ENCODE peak calls at places on chromosomes 6 and 20, in eight cellular contexts. J, O, Q, I, P, E, Z and R are unnamed samples.

GRCh38 chr6:15429146-15430110 is 183.6 kb downstream of the JARID2 start:
- DNase-seq in J (no peak), I (peak), O (peak), P (peak), E (peak), Z (no peak), Q (no peak), R (peak)

GRCh38 chr20:49399329-49399728 is 83.1 kb downstream of the KCNB1 start:
- DNase-seq in P (no peak), Q (no peak), O (peak), I (peak), Z (no peak), E (peak), J (no peak), R (no peak)

GRCh38 chr20:20366896-20367680 is 816 bp upstream of the INSM1 start:
- DNase-seq in Z (no peak), P (no peak), I (no peak), O (no peak), E (no peak), Q (no peak), J (no peak), R (no peak)

GRCh38 chr20:288956-289692 is 1.4 kb downstream of the C20orf96 start:
- DNase-seq in E (no peak), I (no peak), Q (peak), O (no peak), Z (no peak), P (no peak), J (no peak), R (no peak)

GRCh38 chr6:11522819-11523218 is 14.7 kb upstream of the TMEM170B start:
- DNase-seq in E (no peak), P (no peak), O (peak), J (no peak), Q (no peak), I (no peak), Z (no peak), R (no peak)

GRCh38 chr20:47432251-47433210 is 69.2 kb upstream of the NCOA3 start:
- DNase-seq in P (no peak), Z (peak), O (no peak), I (peak), E (no peak), Q (no peak), J (no peak), R (no peak)

GRCh38 chr6:109296305-109296915 is 85.9 kb downstream of the CD164 start:
- DNase-seq in O (no peak), P (no peak), I (no peak), E (no peak), Q (no peak), Z (no peak), J (no peak), R (no peak)

GRCh38 chr20:51326241-51326819 is 216.2 kb downstream of the NFATC2 start:
- DNase-seq in E (peak), P (no peak), J (no peak), O (peak), I (peak), Z (no peak), Q (no peak), R (no peak)

GRCh38 chr6:154292855-154293519 is 63.6 kb downstream of the IPCEF1 start:
- DNase-seq in I (peak), O (peak), J (no peak), E (peak), Z (no peak), P (peak), Q (no peak), R (no peak)

GRCh38 chr20:63205896-63206295 is 10.0 kb downstream of the YTHDF1 start:
- DNase-seq in O (no peak), Q (no peak), P (no peak), I (no peak), Z (no peak), J (no peak), E (no peak), R (no peak)

GRCh38 chr20:18727032-18727508 is 86.5 kb upstream of the SCP2D1 start:
- DNase-seq in I (no peak), P (no peak), Q (peak), Z (no peak), J (no peak), E (no peak), O (no peak), R (no peak)

GRCh38 chr6:156995502-156995901 is 218.3 kb downstream of the ARID1B start:
- DNase-seq in Q (no peak), P (no peak), Z (no peak), I (no peak), O (no peak), J (no peak), E (no peak), R (no peak)

GRCh38 chr6:35411066-35411465 is 41.1 kb upstream of the FANCE start:
- DNase-seq in Z (no peak), I (no peak), J (no peak), E (no peak), O (no peak), P (no peak), Q (no peak), R (no peak)

GRCh38 chr6:18091382-18091781 is 31.1 kb downstream of the NHLRC1 start:
- DNase-seq in Q (no peak), Z (no peak), J (no peak), P (no peak), E (no peak), I (no peak), O (no peak), R (no peak)

GRCh38 chr6:138601128-138601527 is 101.8 kb upstream of the NHSL1 start:
- DNase-seq in I (peak), Z (no peak), J (no peak), P (peak), O (peak), E (no peak), Q (no peak), R (no peak)

GRCh38 chr6:154543638-154544037 is 33.2 kb upstream of the CNKSR3 start:
- DNase-seq in Z (no peak), I (peak), E (no peak), Q (no peak), P (peak), O (peak), J (no peak), R (no peak)

GRCh38 chr20:6142348-6142993 is 19.6 kb upstream of the FERMT1 start:
- DNase-seq in E (peak), Q (peak), P (peak), O (peak), Z (no peak), J (no peak), I (peak), R (peak)

GRCh38 chr6:21138359-21139094 is 455.0 kb upstream of the SOX4 start:
- DNase-seq in E (peak), I (no peak), O (peak), Z (no peak), P (peak), Q (no peak), J (no peak), R (peak)

GRCh38 chr20:13856356-13856755 is 71.5 kb downstream of the NDUFAF5 start:
- DNase-seq in E (no peak), J (no peak), O (no peak), Z (no peak), P (no peak), Q (no peak), I (no peak), R (no peak)

GRCh38 chr6:158629376-158630221 is 14.9 kb downstream of the DYNLT1 start:
- DNase-seq in J (no peak), Q (peak), P (no peak), Z (peak), I (no peak), E (no peak), O (no peak), R (no peak)

GRCh38 chr6:84764332-84765049 is at the start of gene TBX18:
- DNase-seq in E (peak), I (peak), Q (peak), Z (peak), J (peak), P (peak), O (peak), R (peak)

GRCh38 chr20:61649105-61649878 is 397.2 kb downstream of the CDH4 start:
- DNase-seq in Q (no peak), P (no peak), O (no peak), I (no peak), J (peak), E (no peak), Z (peak), R (no peak)

GRCh38 chr6:44787254-44787844 is 399.8 kb downstream of the CDC5L start:
- DNase-seq in J (no peak), P (no peak), I (no peak), E (no peak), O (no peak), Q (no peak), Z (no peak), R (no peak)

GRCh38 chr6:79385893-79386292 is 151.3 kb downstream of the LCA5 start:
- DNase-seq in Q (no peak), I (peak), Z (no peak), E (no peak), P (peak), O (peak), J (no peak), R (peak)

GRCh38 chr6:158409451-158409850 is 97.2 kb downstream of the TULP4 start:
- DNase-seq in P (peak), O (peak), E (peak), Z (no peak), Q (no peak), J (no peak), I (peak), R (no peak)

DNA sequence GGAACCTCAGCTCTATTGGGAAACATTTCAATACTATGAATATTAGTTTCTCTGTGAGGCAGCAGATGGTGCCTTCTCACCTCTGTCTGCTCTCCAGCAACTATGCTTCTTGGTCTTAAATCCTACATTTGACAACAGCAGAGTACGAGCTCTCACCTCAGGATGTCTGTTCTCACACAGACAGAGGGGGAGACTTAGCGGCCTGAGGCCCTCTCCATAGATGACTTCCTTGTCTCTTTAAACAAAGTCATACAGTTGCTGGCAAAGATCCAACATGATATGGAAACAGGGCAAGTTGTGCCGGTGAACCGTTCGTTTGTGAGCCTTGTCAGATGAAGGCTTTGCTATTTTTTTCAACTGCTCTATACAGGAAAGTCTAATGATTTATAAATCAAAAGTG is 43.7 kb upstream of the GABRR1 start:
- DNase-seq in P (no peak), Z (no peak), E (no peak), Q (no peak), I (no peak), J (no peak), O (no peak), R (no peak)
- H3K4me3 ChIP-seq in P (no peak), Z (no peak), E (no peak), Q (no peak), I (no peak), J (no peak), O (no peak), R (no peak)

DNA sequence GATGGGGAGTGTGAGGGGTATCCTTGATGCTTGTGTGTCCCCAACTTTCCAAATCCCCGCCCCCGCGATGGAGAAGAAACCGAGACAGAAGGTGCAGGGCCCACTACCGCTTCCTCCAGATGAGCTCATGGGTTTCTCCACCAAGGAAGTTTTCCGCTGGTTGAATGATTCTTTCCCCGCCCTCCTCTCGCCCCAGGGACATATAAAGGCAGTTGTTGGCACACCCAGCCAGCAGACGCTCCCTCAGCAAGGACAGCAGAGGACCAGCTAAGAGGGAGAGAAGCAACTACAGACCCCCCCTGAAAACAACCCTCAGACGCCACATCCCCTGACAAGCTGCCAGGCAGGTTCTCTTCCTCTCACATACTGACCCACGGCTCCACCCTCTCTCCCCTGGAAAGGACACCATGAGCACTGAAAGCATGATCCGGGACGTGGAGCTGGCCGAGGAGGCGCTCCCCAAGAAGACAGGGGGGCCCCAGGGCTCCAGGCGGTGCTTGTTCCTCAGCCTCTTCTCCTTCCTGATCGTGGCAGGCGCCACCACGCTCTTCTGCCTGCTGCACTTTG is at the start of gene TNF:
- DNase-seq in Z (peak), P (no peak), Q (no peak), I (no peak), O (no peak), J (peak), E (no peak), R (no peak)
- TF ChIP-seq CTCF in Z (no peak), P (no peak), Q (no peak), I (no peak), O (no peak), J (no peak), E (no peak), R (no peak)

GRCh38 chr6:37756141-37756540 is 58.5 kb upstream of the MDGA1 start:
- DNase-seq in Z (no peak), Q (no peak), O (no peak), E (no peak), J (no peak), P (no peak), I (no peak), R (no peak)
- H3K4me3 ChIP-seq in Z (no peak), Q (no peak), O (no peak), E (no peak), J (no peak), P (no peak), I (no peak), R (no peak)

GRCh38 chr6:164417537-164417936 is 891.9 kb downstream of the C6orf118 start:
- DNase-seq in Z (no peak), Q (no peak), E (no peak), I (no peak), J (no peak), O (no peak), P (no peak), R (no peak)
- TF ChIP-seq CTCF in Z (no peak), Q (no peak), E (no peak), I (no peak), J (peak), O (peak), P (no peak), R (no peak)

DNA sequence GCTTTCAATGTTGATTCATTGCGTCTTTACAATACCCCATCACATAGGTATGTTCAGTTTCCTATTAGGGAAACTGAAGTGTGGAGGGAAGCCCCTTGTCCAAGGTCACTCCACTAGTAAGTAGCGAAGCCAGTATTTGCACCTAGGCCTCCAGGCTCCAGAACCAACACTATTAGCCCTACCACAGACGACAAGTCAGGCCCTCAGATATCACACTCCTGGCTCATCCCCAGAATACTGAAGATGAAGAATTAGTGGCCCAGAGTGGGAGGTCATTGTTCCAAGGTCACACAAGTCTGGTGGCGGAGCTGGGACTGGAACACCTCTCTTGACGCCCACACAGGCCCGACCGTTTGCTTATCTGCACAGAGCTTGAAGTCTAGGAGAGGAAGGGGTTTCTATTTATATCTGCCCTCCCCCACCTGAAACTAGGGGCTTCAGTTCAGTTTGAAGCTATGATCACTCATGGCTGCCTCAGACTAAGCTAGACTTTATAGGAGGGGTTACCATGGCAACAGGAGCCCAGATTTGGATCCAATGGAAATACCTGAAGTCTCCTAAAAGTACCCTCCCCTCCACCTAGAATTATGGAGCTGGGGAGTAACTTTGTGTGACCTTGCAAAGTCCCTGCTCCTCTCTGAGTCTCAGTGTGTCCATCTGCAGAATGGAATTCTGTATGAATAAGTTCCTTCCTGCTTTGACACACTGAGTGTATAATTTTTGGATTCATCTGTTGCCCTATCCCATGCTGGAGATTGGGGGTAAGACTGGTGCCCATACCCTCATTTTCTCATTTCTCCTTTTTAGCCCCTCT is 2.2 kb downstream of the SNTA1 start:
- DNase-seq in J (no peak), O (no peak), Z (no peak), P (no peak), E (no peak), Q (no peak), I (no peak), R (no peak)
- H3K4me3 ChIP-seq in J (peak), O (no peak), Z (no peak), P (no peak), E (no peak), Q (no peak), I (no peak), R (no peak)